ENCODE peak calls at places on chromosomes 12 and 14, in nine cellular contexts. H, M, G, F, R, U, V, Z and C are unnamed samples.

GRCh38 chr14:104697892-104698583 is 8.6 kb downstream of the INF2 start:
- DNase-seq in H (no peak), M (no peak), G (peak), F (no peak), R (no peak), U (peak), V (no peak), Z (no peak), C (no peak)

GRCh38 chr14:105272623-105273022 is 24.3 kb downstream of the BTBD6 start:
- DNase-seq in H (no peak), M (no peak), G (no peak), F (no peak), R (peak), U (no peak), V (no peak), Z (no peak), C (no peak)

GRCh38 chr12:58176296-58176869 is 235.0 kb downstream of the ATP23 start:
- DNase-seq in H (no peak), M (peak), G (peak), F (no peak), R (peak), U (no peak), V (peak), Z (no peak), C (peak)

GRCh38 chr14:36659822-36660735 is 1.6 kb upstream of the PAX9 start:
- DNase-seq in H (no peak), M (no peak), G (no peak), F (no peak), R (no peak), U (no peak), V (no peak), Z (no peak), C (no peak)

GRCh38 chr14:95611293-95611880 is 74.8 kb upstream of the TCL1B start:
- DNase-seq in H (no peak), M (no peak), G (no peak), F (no peak), R (no peak), U (no peak), V (no peak), Z (no peak), C (no peak)

GRCh38 chr12:120181991-120182631 is 12.4 kb downstream of the GCN1 start:
- DNase-seq in H (no peak), M (no peak), G (no peak), F (no peak), R (no peak), U (peak), V (peak), Z (no peak), C (peak)

GRCh38 chr12:103841690-103842584 is 903 bp upstream of the NT5DC3 start:
- DNase-seq in H (peak), M (peak), G (no peak), F (peak), R (peak), U (peak), V (peak), Z (peak), C (peak)

GRCh38 chr12:118358607-118359540 is 13.8 kb downstream of the TAOK3 start:
- DNase-seq in H (no peak), M (no peak), G (no peak), F (no peak), R (no peak), U (no peak), V (no peak), Z (no peak), C (no peak)

GRCh38 chr12:101566318-101566717 is 28.5 kb upstream of the MYBPC1 start:
- DNase-seq in H (no peak), M (no peak), G (no peak), F (no peak), R (no peak), U (no peak), V (no peak), Z (no peak), C (no peak)

GRCh38 chr14:33914676-33915516 is 36.0 kb downstream of the EGLN3 start:
- DNase-seq in H (no peak), M (no peak), G (no peak), F (no peak), R (peak), U (peak), V (peak), Z (peak), C (peak)

GRCh38 chr12:42987216-42987631 is 397.7 kb upstream of the PRICKLE1 start:
- DNase-seq in H (no peak), M (no peak), G (no peak), F (no peak), R (no peak), U (peak), V (no peak), Z (no peak), C (no peak)

GRCh38 chr14:64800000-64800399 is 79.7 kb downstream of the SPTB start:
- DNase-seq in H (no peak), M (peak), G (no peak), F (peak), R (peak), U (peak), V (peak), Z (no peak), C (no peak)

GRCh38 chr14:67820428-67820881 is 876 bp downstream of the RAD51B start:
- DNase-seq in H (no peak), M (peak), G (no peak), F (no peak), R (no peak), U (peak), V (peak), Z (no peak), C (peak)

GRCh38 chr12:5803532-5803931 is 141.5 kb downstream of the ANO2 start:
- DNase-seq in H (no peak), M (no peak), G (no peak), F (no peak), R (no peak), U (no peak), V (no peak), Z (no peak), C (no peak)

GRCh38 chr14:34030864-34031263 is 80.0 kb upstream of the EGLN3 start:
- DNase-seq in H (peak), M (peak), G (peak), F (peak), R (no peak), U (peak), V (no peak), Z (no peak), C (no peak)

GRCh38 chr12:111598637-111599458 is at the start of gene ATXN2:
- DNase-seq in H (peak), M (peak), G (no peak), F (peak), R (peak), U (no peak), V (peak), Z (no peak), C (peak)

GRCh38 chr12:57744194-57744776 is 554 bp upstream of the TSPAN31 start:
- DNase-seq in H (peak), M (peak), G (peak), F (peak), R (peak), U (no peak), V (no peak), Z (no peak), C (peak)

GRCh38 chr12:2284321-2284813 is 231.6 kb downstream of the CACNA1C start:
- DNase-seq in H (no peak), M (no peak), G (no peak), F (no peak), R (no peak), U (peak), V (no peak), Z (no peak), C (no peak)

GRCh38 chr14:41873379-41874034 is 266.8 kb downstream of the LRFN5 start:
- DNase-seq in H (no peak), M (no peak), G (no peak), F (no peak), R (no peak), U (peak), V (no peak), Z (no peak), C (no peak)

GRCh38 chr12:130041983-130042812 is 120.1 kb upstream of the FZD10 start:
- DNase-seq in H (peak), M (peak), G (peak), F (peak), R (peak), U (no peak), V (no peak), Z (no peak), C (peak)

GRCh38 chr12:15823360-15824128 is 34.4 kb upstream of the EPS8 start:
- DNase-seq in H (no peak), M (no peak), G (no peak), F (no peak), R (peak), U (no peak), V (no peak), Z (no peak), C (no peak)

GRCh38 chr12:115000038-115000437 is 316.1 kb upstream of the TBX3 start:
- DNase-seq in H (no peak), M (no peak), G (no peak), F (no peak), R (peak), U (peak), V (peak), Z (no peak), C (peak)

GRCh38 chr14:38171197-38171596 is 36.5 kb upstream of the SSTR1 start:
- DNase-seq in H (no peak), M (no peak), G (no peak), F (no peak), R (no peak), U (peak), V (peak), Z (no peak), C (peak)

GRCh38 chr12:111386891-111387290 is 18.0 kb upstream of the PHETA1 start:
- DNase-seq in H (no peak), M (no peak), G (no peak), F (peak), R (no peak), U (no peak), V (no peak), Z (no peak), C (no peak)

GRCh38 chr12:52895726-52896189 is 9.1 kb downstream of the KRT8 start:
- DNase-seq in H (no peak), M (no peak), G (no peak), F (no peak), R (peak), U (no peak), V (no peak), Z (no peak), C (no peak)

GRCh38 chr14:61462566-61463195 is 141.3 kb downstream of the PRKCH start:
- DNase-seq in H (no peak), M (peak), G (no peak), F (no peak), R (no peak), U (peak), V (peak), Z (no peak), C (peak)

GRCh38 chr14:20603813-20604212 is 12.6 kb upstream of the RNASE12 start:
- DNase-seq in H (no peak), M (no peak), G (no peak), F (no peak), R (no peak), U (no peak), V (no peak), Z (no peak), C (no peak)

GRCh38 chr12:115946867-115947695 is 330.4 kb downstream of the MED13L start:
- DNase-seq in H (no peak), M (no peak), G (no peak), F (no peak), R (no peak), U (no peak), V (peak), Z (no peak), C (no peak)

GRCh38 chr12:117043598-117043901 is 55.7 kb downstream of the TESC start:
- DNase-seq in H (no peak), M (no peak), G (no peak), F (no peak), R (no peak), U (no peak), V (no peak), Z (no peak), C (no peak)

GRCh38 chr14:23610815-23611289 is 25.3 kb upstream of the DHRS2 start:
- DNase-seq in H (no peak), M (no peak), G (no peak), F (no peak), R (no peak), U (no peak), V (no peak), Z (no peak), C (no peak)

GRCh38 chr12:44015333-44015941 is 179.6 kb downstream of the TMEM117 start:
- DNase-seq in H (no peak), M (no peak), G (no peak), F (no peak), R (no peak), U (peak), V (peak), Z (peak), C (peak)

GRCh38 chr12:8078400-8078799 is 3.7 kb upstream of the NECAP1 start:
- DNase-seq in H (peak), M (no peak), G (no peak), F (no peak), R (peak), U (peak), V (peak), Z (no peak), C (peak)

DNA sequence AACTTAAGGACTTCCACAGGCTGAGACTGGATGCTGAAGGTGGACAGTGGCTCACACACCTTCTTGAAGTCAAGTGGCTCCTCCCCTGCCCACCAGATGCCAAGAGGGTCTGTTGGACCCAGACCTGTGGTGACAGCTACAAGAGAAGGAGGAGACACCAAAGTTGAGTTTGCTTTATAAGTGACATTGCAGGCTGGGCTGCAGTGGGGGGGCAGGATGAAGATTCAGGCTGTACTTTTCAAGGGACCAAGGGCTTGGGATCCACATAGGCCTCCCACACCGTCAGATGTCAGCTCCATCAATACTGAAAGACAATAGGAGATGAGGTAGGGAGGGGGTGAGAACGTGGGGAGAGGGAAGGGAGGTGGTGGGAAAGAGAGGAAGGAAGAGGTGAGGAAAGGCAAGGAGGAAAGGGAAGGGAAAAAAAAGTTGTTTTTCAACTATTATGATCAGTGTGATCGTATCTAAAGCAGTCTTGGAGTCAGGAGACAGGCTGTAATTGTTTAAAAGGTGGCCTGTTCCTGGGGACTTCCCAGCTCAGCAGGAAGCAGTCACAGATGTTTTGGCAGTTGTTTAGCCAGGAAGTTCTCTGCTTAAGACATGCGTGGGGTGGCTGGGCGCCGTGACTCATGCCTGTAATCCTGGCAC is 84.1 kb upstream of the RESF1 start:
- DNase-seq in H (peak), M (peak), G (no peak), F (peak), R (peak), U (peak), V (peak), Z (peak), C (no peak)
- H3K27ac ChIP-seq in H (peak), M (peak), G (no peak), F (peak), R (peak), U (no peak), V (peak), Z (peak), C (no peak)

GRCh38 chr12:51217968-51218606 is at the start of gene POU6F1:
- DNase-seq in H (peak), M (peak), G (no peak), F (peak), R (peak), U (peak), V (peak), Z (no peak), C (peak)
- TF ChIP-seq CTCF in H (peak), M (peak), G (peak), F (peak), R (peak), U (peak), V (no peak), Z (peak), C (peak)

GRCh38 chr14:75626857-75627256 is 33.8 kb downstream of the ERG28 start:
- DNase-seq in H (no peak), M (no peak), G (no peak), F (no peak), R (no peak), U (no peak), V (no peak), Z (no peak), C (no peak)
- H3K27ac ChIP-seq in H (no peak), M (no peak), G (no peak), F (no peak), R (no peak), U (no peak), V (no peak), Z (no peak), C (no peak)

DNA sequence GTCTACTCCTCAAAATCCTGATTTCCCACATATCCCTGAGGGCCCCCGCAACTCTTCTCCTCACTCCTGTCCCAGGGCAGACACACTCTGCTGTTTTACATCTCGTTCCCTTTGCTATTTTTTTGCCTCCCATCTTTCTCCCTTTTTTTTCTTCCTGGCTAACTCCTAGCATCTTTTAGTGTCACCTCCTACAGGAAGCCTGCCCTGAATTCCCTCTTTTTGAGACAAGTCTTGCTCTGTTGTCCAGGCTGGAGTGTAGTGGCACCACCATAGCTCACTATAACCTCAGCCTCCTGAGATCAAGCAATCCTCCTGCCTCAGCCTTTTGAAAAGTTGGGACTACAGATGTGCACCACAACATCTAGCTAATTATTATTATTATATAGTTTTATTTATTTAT is 13.3 kb downstream of the MORN3 start:
- DNase-seq in H (no peak), M (no peak), G (no peak), F (no peak), R (no peak), U (no peak), V (no peak), Z (no peak), C (no peak)
- TF ChIP-seq CTCF in H (no peak), M (no peak), G (no peak), F (no peak), R (no peak), U (no peak), V (no peak), Z (no peak), C (no peak)

GRCh38 chr14:75649773-75650172 is 10.9 kb downstream of the ERG28 start:
- DNase-seq in H (no peak), M (no peak), G (no peak), F (no peak), R (no peak), U (no peak), V (no peak), Z (no peak), C (no peak)

GRCh38 chr14:75649337-75649736 is 11.3 kb downstream of the ERG28 start:
- DNase-seq in H (no peak), M (no peak), G (no peak), F (no peak), R (no peak), U (no peak), V (no peak), Z (no peak), C (no peak)

GRCh38 chr14:75646762-75647161 is 13.9 kb downstream of the ERG28 start:
- DNase-seq in H (no peak), M (no peak), G (no peak), F (no peak), R (no peak), U (no peak), V (no peak), Z (no peak), C (no peak)

GRCh38 chr14:75648066-75648838 is 12.4 kb downstream of the ERG28 start:
- DNase-seq in H (peak), M (no peak), G (no peak), F (peak), R (peak), U (peak), V (peak), Z (no peak), C (peak)

DNA sequence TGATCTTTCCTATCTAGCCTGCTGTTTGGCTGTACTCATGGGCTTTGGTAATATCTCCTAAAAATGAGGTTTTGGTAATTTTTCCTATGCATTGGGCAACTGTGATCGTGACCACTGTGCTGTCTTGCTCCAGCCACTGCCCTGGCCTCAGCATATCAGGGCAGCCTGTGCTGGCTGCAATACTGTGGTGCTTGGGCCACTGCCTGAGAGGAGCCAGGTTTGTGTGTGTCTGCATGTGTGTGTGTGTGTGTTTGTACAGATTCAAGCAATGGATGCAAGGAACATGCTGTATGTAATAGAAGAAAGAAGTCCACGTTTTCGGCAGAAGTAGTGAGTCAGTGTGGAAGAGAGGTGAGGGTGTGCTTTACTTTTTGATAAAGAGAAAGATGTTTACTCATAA is 13.0 kb downstream of the ERG28 start:
- DNase-seq in H (no peak), M (no peak), G (no peak), F (no peak), R (no peak), U (peak), V (peak), Z (no peak), C (no peak)
- H3K27ac ChIP-seq in H (peak), M (no peak), G (no peak), F (peak), R (peak), U (peak), V (peak), Z (no peak), C (peak)

GRCh38 chr14:102545461-102546265 is 36.1 kb upstream of the ANKRD9 start:
- DNase-seq in H (no peak), M (no peak), G (no peak), F (no peak), R (no peak), U (no peak), V (no peak), Z (no peak), C (no peak)
- TF ChIP-seq CTCF in H (no peak), M (no peak), G (no peak), F (no peak), R (no peak), U (no peak), V (no peak), Z (peak), C (no peak)

GRCh38 chr14:85535316-85535715 is 5.4 kb downstream of the FLRT2 start:
- DNase-seq in H (no peak), M (no peak), G (no peak), F (no peak), R (no peak), U (no peak), V (no peak), Z (no peak), C (no peak)

GRCh38 chr14:85535916-85536834 is 6.2 kb downstream of the FLRT2 start:
- DNase-seq in H (peak), M (no peak), G (no peak), F (no peak), R (peak), U (peak), V (peak), Z (no peak), C (peak)

GRCh38 chr14:85533821-85534271 is 3.9 kb downstream of the FLRT2 start:
- DNase-seq in H (peak), M (no peak), G (no peak), F (no peak), R (peak), U (no peak), V (no peak), Z (no peak), C (peak)

GRCh38 chr14:85534435-85534834 is 4.5 kb downstream of the FLRT2 start:
- DNase-seq in H (peak), M (no peak), G (no peak), F (no peak), R (no peak), U (no peak), V (no peak), Z (no peak), C (peak)

DNA sequence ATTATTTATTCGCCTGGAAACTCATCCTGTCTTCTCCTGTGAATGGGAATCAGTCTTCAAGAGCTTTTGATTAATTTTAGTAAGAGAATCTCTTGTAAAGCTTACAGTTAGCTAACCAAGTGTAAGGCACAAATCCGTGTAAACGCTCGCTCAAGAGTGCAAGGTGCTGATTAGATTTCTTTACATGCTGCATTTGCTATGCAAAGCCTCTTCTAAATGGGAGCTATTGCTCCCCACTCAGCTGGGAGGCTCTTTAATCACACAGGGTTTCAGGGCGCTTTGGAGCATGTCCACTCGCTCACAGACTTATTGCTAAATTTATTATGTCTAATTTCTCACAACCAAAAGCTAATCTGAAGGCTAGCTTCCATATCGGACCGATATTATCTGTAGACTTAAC is 5.0 kb downstream of the FLRT2 start:
- DNase-seq in H (no peak), M (no peak), G (no peak), F (no peak), R (no peak), U (no peak), V (no peak), Z (no peak), C (no peak)
- H3K27ac ChIP-seq in H (peak), M (no peak), G (peak), F (no peak), R (peak), U (no peak), V (no peak), Z (peak), C (peak)